ENCODE peak calls at places on chromosome 4, in four cellular contexts. B is astrocyte of the hippocampus; S is cardiac fibroblast; K is activated T-cell treated with anti-CD3 and anti-CD28 coated beads, Interleukin-2, amount 50 U/mL, for 48 hours. M is an unnamed sample.

GRCh38 chr4:94256144-94256783 is 48.6 kb downstream of the SMARCAD1 start:
- DNase-seq in B (no peak), S (no peak), K (no peak), M (no peak)

GRCh38 chr4:169311643-169312365 is 41.0 kb upstream of the SH3RF1 start:
- DNase-seq in B (peak), S (peak), K (no peak), M (no peak)

GRCh38 chr4:176302283-176303275 is 17.2 kb upstream of the SPCS3 start:
- DNase-seq in B (peak), S (peak), K (no peak), M (no peak)

GRCh38 chr4:174523003-174523693 is 860 bp upstream of the HPGD start:
- DNase-seq in B (peak), S (peak), K (no peak), M (peak)

GRCh38 chr4:45550766-45551366 is 573.0 kb downstream of the GABRG1 start:
- DNase-seq in B (no peak), S (no peak), K (no peak), M (no peak)

GRCh38 chr4:2793578-2793919 is 664 bp downstream of the SH3BP2 start:
- DNase-seq in B (peak), S (peak), K (peak), M (no peak)

GRCh38 chr4:185920171-185920570 is 108.2 kb upstream of the SORBS2 start:
- DNase-seq in B (no peak), S (no peak), K (no peak), M (no peak)

GRCh38 chr4:82461710-82462109 is 31.3 kb downstream of the ENOPH1 start:
- DNase-seq in B (no peak), S (no peak), K (no peak), M (no peak)

GRCh38 chr4:146029939-146030710 is 91.5 kb upstream of the ZNF827 start:
- DNase-seq in B (no peak), S (no peak), K (peak), M (no peak)

GRCh38 chr4:7199129-7199725 is 6.9 kb downstream of the SORCS2 start:
- DNase-seq in B (no peak), S (no peak), K (no peak), M (no peak)

GRCh38 chr4:103012085-103012484 is 7.4 kb downstream of the SLC9B1 start:
- DNase-seq in B (peak), S (peak), K (no peak), M (no peak)

GRCh38 chr4:83285022-83285387 is 407 bp upstream of the COQ2 start:
- DNase-seq in B (peak), S (peak), K (no peak), M (no peak)

GRCh38 chr4:17780461-17781071 is 855 bp downstream of the FAM184B start:
- DNase-seq in B (peak), S (peak), K (no peak), M (no peak)

GRCh38 chr4:157128395-157128794 is 52.4 kb downstream of the GLRB start:
- DNase-seq in B (peak), S (peak), K (no peak), M (no peak)

GRCh38 chr4:109574931-109575804 is 15.1 kb downstream of the MCUB start:
- DNase-seq in B (no peak), S (no peak), K (no peak), M (no peak)

GRCh38 chr4:139858436-139859225 is 193.0 kb downstream of the MGST2 start:
- DNase-seq in B (no peak), S (no peak), K (peak), M (no peak)

GRCh38 chr4:75555294-75556164 is at the start of gene ODAPH:
- DNase-seq in B (peak), S (no peak), K (peak), M (no peak)

GRCh38 chr4:67779631-67780030 is 25.4 kb upstream of the GNRHR start:
- DNase-seq in B (peak), S (no peak), K (no peak), M (no peak)

GRCh38 chr4:98939892-98940298 is 11.0 kb upstream of the EIF4E start:
- DNase-seq in B (peak), S (peak), K (no peak), M (peak)

GRCh38 chr4:37451646-37452045 is 207.1 kb downstream of the NWD2 start:
- DNase-seq in B (no peak), S (no peak), K (no peak), M (no peak)

GRCh38 chr4:119559044-119559647 is 69.5 kb downstream of the PDE5A start:
- DNase-seq in B (peak), S (peak), K (no peak), M (no peak)

GRCh38 chr4:121273191-121273590 is 107.6 kb downstream of the QRFPR start:
- DNase-seq in B (no peak), S (no peak), K (no peak), M (no peak)

GRCh38 chr4:40563401-40563800 is 66.3 kb downstream of the RBM47 start:
- DNase-seq in B (no peak), S (no peak), K (no peak), M (no peak)

M was measured in CD8-positive, alpha-beta memory T cell.